ENCODE peak calls at places on chromosomes 3 and 15, in five cellular contexts. B is psoas muscle; A is CD8-positive, alpha-beta T cell; R is body of pancreas; N is coronary artery. G is an unnamed sample.

GRCh38 chr15:69457304-69458280 is 5.0 kb downstream of the RPLP1 start:
- DNase-seq in B (no peak), N (no peak), R (no peak), A (no peak), G (no peak)

GRCh38 chr3:23920151-23920655 is 3.3 kb downstream of the RPL15 start:
- DNase-seq in B (no peak), A (no peak), N (no peak), R (no peak), G (no peak)

GRCh38 chr3:189964623-189965022 is 156.1 kb downstream of the P3H2 start:
- DNase-seq in B (no peak), N (no peak), R (no peak), A (no peak), G (no peak)

GRCh38 chr3:170180107-170180951 is 1.2 kb downstream of the PHC3 start:
- DNase-seq in A (peak), B (no peak), N (no peak), R (peak), G (no peak)

GRCh38 chr3:188264231-188265213 is 110.6 kb downstream of the LPP start:
- DNase-seq in A (no peak), B (peak), N (no peak), R (no peak), G (no peak)

GRCh38 chr3:128383316-128384235 is 83.1 kb downstream of the DNAJB8 start:
- DNase-seq in A (no peak), B (peak), R (peak), N (peak), G (no peak)

GRCh38 chr3:126557415-126557745 is 1.4 kb downstream of the C3orf22 start:
- DNase-seq in R (peak), A (no peak), N (peak), B (no peak), G (no peak)

GRCh38 chr3:144893980-144894379 is 922.4 kb downstream of the DIPK2A start:
- DNase-seq in R (no peak), N (no peak), B (no peak), A (no peak), G (no peak)

DNA sequence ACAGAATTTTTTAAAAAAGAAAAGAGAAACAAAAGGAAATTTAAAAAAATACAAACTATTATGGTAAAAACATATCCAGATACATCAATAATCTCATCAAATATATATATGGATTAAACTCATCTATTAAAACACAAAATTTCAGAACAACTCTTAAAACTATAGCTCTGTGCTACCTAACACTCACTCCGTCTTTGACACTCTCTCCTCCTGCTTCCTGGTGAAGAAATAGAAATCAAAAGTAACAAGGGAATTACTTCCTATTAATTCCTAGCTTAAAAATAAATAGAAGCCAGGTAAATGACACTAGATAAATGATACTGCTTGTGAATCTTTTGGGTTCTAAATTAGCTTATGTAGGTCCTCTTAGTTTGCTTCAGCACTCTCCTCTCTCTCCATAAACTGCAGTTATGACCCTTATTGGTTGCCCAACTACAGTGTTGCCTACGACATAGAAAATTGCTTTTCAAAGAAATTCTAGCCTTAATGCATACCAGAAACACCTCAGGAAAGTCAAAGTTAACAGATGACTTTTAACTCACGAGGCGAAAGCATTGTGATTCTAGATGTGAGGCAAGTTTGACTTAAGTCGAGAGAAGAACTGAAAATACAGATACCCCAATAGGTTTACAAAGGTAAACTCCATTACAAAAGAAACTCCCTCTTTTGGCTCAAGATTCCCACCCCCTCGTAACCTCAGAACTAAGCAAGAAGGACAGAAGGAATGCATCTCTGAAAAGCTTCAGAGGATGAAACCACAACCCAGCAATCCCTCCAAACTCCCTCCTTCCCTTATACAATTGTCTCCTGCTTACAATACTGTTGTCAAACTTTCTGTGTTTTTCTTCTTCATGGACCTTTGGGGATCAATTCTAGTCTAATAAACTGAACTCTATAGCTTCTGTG is 394.7 kb downstream of the FGF12 start:
- DNase-seq in R (no peak), A (no peak), N (no peak), B (no peak), G (no peak)
- TF ChIP-seq CTCF in R (no peak), A (no peak), N (no peak), B (no peak), G (no peak)

DNA sequence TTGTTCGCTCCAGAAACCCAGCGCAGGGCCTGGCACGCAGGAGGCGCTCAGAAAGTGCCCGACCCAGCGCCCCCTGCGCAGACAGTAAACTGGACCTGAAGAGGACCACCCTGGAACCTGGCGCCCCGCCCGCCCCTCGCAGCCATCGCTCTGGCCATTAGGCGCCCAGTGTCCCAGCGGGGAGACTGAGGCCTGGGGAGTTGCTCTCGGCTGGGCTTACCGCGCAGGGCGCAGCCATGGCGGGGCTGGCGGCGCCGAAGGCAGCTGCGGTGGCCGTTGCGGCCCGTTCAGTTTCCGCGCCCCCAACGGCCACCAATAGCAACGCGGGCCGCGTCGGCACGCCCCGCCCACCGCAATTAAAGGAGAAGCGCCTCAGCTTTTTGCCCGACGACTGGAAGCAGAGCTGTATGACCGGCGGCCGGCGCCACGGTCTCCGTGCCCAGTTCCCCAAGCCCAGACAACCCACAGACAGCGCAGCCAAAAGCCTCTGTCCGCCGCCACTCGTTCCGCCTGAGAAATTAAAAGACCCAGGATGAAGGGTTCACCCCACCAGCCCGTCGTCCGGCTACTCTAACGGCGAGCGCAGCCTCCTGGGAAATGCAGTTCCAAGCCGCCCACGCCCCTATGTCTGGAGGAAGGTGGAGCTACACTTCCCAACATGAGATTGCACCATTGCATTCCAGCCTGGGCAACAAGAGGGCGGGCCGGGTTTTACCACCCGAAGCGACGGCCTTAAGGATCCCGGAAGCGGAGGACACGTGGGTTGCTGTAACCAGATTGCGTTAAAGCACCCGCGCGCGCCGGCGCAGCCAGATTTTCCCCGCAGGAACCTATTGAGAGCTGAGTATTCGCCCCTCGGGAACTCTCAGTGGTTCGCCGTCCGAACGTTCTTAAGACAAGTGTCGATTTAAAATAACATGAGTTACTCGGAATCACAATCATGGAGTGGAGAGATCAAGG is at the start of gene POC1A:
- DNase-seq in B (peak), R (peak), A (peak), N (peak), G (peak)
- TF ChIP-seq CTCF in B (no peak), R (peak), A (no peak), N (no peak), G (no peak)

DNA sequence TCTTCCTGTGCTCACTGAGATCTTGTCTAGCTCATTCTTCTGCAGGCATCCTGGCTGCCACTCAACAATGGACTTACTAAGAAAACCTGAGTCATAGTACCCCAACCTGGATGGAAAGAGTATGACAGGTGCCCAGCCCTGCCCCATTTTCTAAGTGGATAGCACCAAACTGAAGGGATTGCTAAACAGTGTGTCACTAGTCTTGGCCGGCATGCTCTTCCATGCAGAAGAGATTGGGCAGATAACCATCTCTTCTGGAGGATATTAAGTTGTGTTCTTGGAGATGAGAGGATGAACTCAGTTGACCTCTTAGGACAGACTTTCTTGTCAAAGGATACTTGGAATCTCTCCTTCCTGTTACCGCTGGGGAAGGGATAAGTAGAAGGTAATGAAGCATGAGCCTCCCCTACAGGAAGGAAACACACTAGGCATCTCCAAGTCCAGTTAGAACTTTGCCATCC is 797.5 kb downstream of the AGBL1 start:
- DNase-seq in N (no peak), A (no peak), B (no peak), R (no peak), G (no peak)
- TF ChIP-seq CTCF in N (no peak), A (no peak), B (peak), R (no peak), G (no peak)

GRCh38 chr3:44066806-44067205 is 174.9 kb upstream of the TOPAZ1 start:
- DNase-seq in B (no peak), N (no peak), R (no peak), A (no peak), G (no peak)

GRCh38 chr3:44067431-44067830 is 174.3 kb upstream of the TOPAZ1 start:
- DNase-seq in R (no peak), B (no peak), A (no peak), N (no peak), G (no peak)

GRCh38 chr3:44065741-44066140 is 175.9 kb upstream of the TOPAZ1 start:
- DNase-seq in B (no peak), N (no peak), R (no peak), A (no peak), G (no peak)

GRCh38 chr3:44061961-44062360 is 179.7 kb upstream of the TOPAZ1 start:
- DNase-seq in N (no peak), B (no peak), A (no peak), R (no peak), G (no peak)

GRCh38 chr3:44065311-44065710 is 176.4 kb upstream of the TOPAZ1 start:
- DNase-seq in N (no peak), A (no peak), B (no peak), R (peak), G (no peak)
- TF ChIP-seq CTCF in N (no peak), A (no peak), B (no peak), R (peak), G (no peak)

GRCh38 chr15:66484539-66485112 is 12.9 kb downstream of the SNAPC5 start:
- DNase-seq in B (no peak), A (no peak), R (no peak), N (no peak), G (no peak)
- TF ChIP-seq CTCF in B (no peak), A (no peak), R (no peak), N (no peak), G (no peak)

DNA sequence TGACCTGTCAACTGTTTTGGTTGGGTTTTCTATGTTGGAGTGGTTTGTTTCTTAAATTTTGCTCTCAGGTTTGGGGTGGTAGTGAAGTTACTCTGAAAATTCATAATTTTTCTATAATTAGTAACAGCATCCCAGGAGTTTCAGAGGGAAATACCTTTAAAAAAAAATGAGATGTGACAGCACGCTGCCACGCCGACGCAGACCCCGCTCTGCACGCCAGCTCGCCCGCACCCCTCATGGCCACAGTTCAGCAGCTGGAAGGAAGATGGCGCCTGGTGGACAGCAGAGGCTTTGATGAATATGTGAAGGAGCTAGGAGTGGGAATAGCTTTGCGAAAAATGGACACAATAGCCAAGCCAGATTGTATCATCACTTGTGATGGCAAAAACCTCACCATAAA is 34.6 kb downstream of the AKAP13 start:
- DNase-seq in A (no peak), N (no peak), B (no peak), R (no peak), G (no peak)
- TF ChIP-seq CTCF in A (no peak), N (no peak), B (no peak), R (no peak), G (no peak)

GRCh38 chr15:45134682-45135604 is 5.1 kb downstream of the DUOX1 start:
- DNase-seq in B (no peak), A (no peak), N (no peak), R (peak), G (no peak)
- TF ChIP-seq CTCF in B (no peak), A (no peak), N (no peak), R (peak), G (no peak)

DNA sequence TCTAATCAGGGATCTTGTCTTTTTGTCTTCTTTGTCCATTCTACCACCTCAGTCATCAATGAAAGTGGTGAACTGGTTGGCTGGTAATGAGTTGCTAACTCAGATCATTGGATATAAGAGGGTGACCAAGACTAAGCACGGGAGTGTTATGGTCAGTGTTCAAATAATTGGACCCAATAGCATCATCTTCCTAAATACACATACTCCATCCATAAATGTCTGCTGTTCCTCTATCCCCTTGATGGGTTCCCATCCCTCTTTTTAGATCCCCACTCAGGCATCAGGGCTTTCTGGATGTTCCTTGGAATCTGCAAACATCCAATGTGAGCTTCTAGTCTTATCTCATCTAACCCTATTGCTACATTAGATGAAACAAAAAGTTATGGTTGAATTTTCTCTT is 3.5 kb downstream of the SEMA5B start:
- DNase-seq in B (no peak), R (no peak), A (no peak), N (no peak), G (no peak)
- TF ChIP-seq CTCF in B (no peak), R (no peak), A (no peak), N (no peak), G (no peak)

G was measured in neural crest cell.